ENCODE peak calls at places on chromosomes 6 and 20, in five cellular contexts. Z is myocyte; U is effector memory CD8-positive, alpha-beta T cell; H is GM03348; V is NCI-H446. F is an unnamed sample.

GRCh38 chr6:13725570-13725969 is 13.9 kb upstream of the RANBP9 start:
- DNase-seq in Z (no peak), U (peak; percentile 18), H (no peak), V (no peak), F (no peak)

GRCh38 chr6:5986847-5987246 is 19.9 kb downstream of the NRN1 start:
- DNase-seq in Z (no peak), U (no peak), H (no peak), V (no peak), F (no peak)

GRCh38 chr6:152846825-152847224 is 96.2 kb downstream of the VIP start:
- DNase-seq in Z (no peak), U (no peak), H (no peak), V (no peak), F (no peak)

GRCh38 chr6:166258854-166259276 is 49.3 kb downstream of the PRR18 start:
- DNase-seq in Z (no peak), U (peak; percentile 26), H (no peak), V (no peak), F (peak; percentile 64)

GRCh38 chr20:20517296-20517695 is 149.4 kb downstream of the INSM1 start:
- DNase-seq in Z (no peak), U (no peak), H (no peak), V (no peak), F (no peak)

GRCh38 chr6:110979565-110980096 is 2.2 kb upstream of the RPF2 start:
- DNase-seq in Z (no peak), U (no peak), H (no peak), V (no peak), F (no peak)

GRCh38 chr6:2956930-2957329 is 14.4 kb downstream of the SERPINB6 start:
- DNase-seq in Z (peak; percentile 76), U (no peak), H (no peak), V (no peak), F (no peak)

GRCh38 chr20:31707994-31708744 is 14.5 kb downstream of the BCL2L1 start:
- DNase-seq in Z (peak; percentile 90), U (no peak), H (no peak), V (no peak), F (no peak)

GRCh38 chr20:37945034-37945660 is 42.2 kb downstream of the VSTM2L start:
- DNase-seq in Z (no peak), U (no peak), H (no peak), V (no peak), F (no peak)

GRCh38 chr6:35343092-35343834 is 905 bp downstream of the PPARD start:
- DNase-seq in Z (no peak), U (no peak), H (peak; percentile 42), V (no peak), F (no peak)

GRCh38 chr6:56766806-56767178 is 124.1 kb upstream of the DST start:
- DNase-seq in Z (peak; percentile 65), U (no peak), H (no peak), V (no peak), F (no peak)

GRCh38 chr6:9517806-9518205 is 897.1 kb downstream of the TFAP2A start:
- DNase-seq in Z (no peak), U (no peak), H (no peak), V (no peak), F (no peak)

GRCh38 chr6:125123468-125124249 is 29.9 kb upstream of the TPD52L1 start:
- DNase-seq in Z (no peak), U (no peak), H (no peak), V (no peak), F (no peak)

GRCh38 chr6:7119272-7119801 is 11.6 kb downstream of the RREB1 start:
- DNase-seq in Z (no peak), U (no peak), H (no peak), V (no peak), F (no peak)

GRCh38 chr6:107506145-107506544 is 16.2 kb downstream of the SOBP start:
- DNase-seq in Z (no peak), U (no peak), H (no peak), V (no peak), F (no peak)

GRCh38 chr6:128719786-128720185 is 163.2 kb upstream of the LAMA2 start:
- DNase-seq in Z (no peak), U (no peak), H (no peak), V (no peak), F (no peak)